ENCODE peak calls at places on chromosomes 12 and 14, in ten cellular contexts. B is NCI-H2081; O is CD4-positive, CD25-positive, alpha-beta regulatory T cell; R is NCI-H345; K is activated CD4-positive, alpha-beta memory T cell treated with anti-CD3 and anti-CD28 coated beads, Interleukin-2, amount 10 ng/mL, durations not matched to agents 7 days and 5 days; X is renal cortical epithelial cell; M is fibroblast of pulmonary artery; W is iris pigment epithelial cell; A is DMS79; H is non-pigmented ciliary epithelial cell. F is an unnamed sample.

GRCh38 chr12:69275471-69275891 is 36.1 kb downstream of the CPSF6 start:
- DNase-seq in O (peak), B (no peak), K (no peak), A (no peak), W (no peak), H (no peak), X (no peak), M (peak), R (no peak), F (no peak)

GRCh38 chr14:22539831-22540230 is 49.2 kb downstream of the DAD1 start:
- DNase-seq in R (no peak), X (no peak), M (no peak), A (no peak), K (no peak), W (no peak), O (no peak), H (no peak), B (no peak), F (no peak)

GRCh38 chr12:15584366-15585041 is 204.7 kb downstream of the EPS8 start:
- DNase-seq in A (no peak), R (peak), H (peak), W (peak), X (peak), K (peak), M (peak), B (peak), O (peak), F (no peak)

GRCh38 chr12:99413751-99414150 is 233.8 kb upstream of the GARIN6 start:
- DNase-seq in O (no peak), B (no peak), M (no peak), A (no peak), H (no peak), X (no peak), R (no peak), W (no peak), K (no peak), F (no peak)

GRCh38 chr12:64903738-64904137 is 79.3 kb downstream of the TBC1D30 start:
- DNase-seq in M (peak), W (peak), H (no peak), B (no peak), X (no peak), R (no peak), K (no peak), A (no peak), O (no peak), F (no peak)

GRCh38 chr14:43900173-43900655 is 606.9 kb downstream of the FSCB start:
- DNase-seq in X (no peak), H (no peak), O (no peak), M (no peak), A (no peak), B (peak), W (no peak), R (no peak), K (no peak), F (no peak)

GRCh38 chr14:101540481-101540880 is 20.8 kb upstream of the DIO3 start:
- DNase-seq in B (no peak), X (no peak), K (no peak), H (no peak), A (no peak), M (no peak), R (no peak), W (no peak), O (no peak), F (no peak)

GRCh38 chr12:43325786-43326185 is 226.2 kb downstream of the ADAMTS20 start:
- DNase-seq in X (no peak), H (no peak), A (no peak), R (no peak), B (no peak), M (no peak), O (no peak), K (no peak), W (no peak), F (no peak)

GRCh38 chr14:71452987-71453386 is 479.2 kb upstream of the RGS6 start:
- DNase-seq in A (no peak), B (no peak), O (no peak), H (no peak), K (no peak), X (peak), M (peak), W (no peak), R (no peak), F (no peak)

GRCh38 chr14:105099778-105100177 is 34.5 kb upstream of the GPR132 start:
- DNase-seq in X (no peak), H (no peak), A (no peak), O (no peak), K (no peak), B (no peak), M (no peak), R (no peak), W (no peak), F (no peak)

GRCh38 chr14:61296151-61296550 is 15.0 kb upstream of the TMEM30B start:
- DNase-seq in K (no peak), O (no peak), R (no peak), A (no peak), W (no peak), X (no peak), H (no peak), M (no peak), B (no peak), F (no peak)

F was measured in HuH-7.5.